ENCODE peak calls at places on chromosomes 2 and 18, in nine cellular contexts. O, Y, Z, C, W, M, A, T and U are unnamed samples.
A peak's percentile ranks its signal among the peaks of the same experiment; 100 is the strongest.

GRCh38 chr2:207472343-207473202 is 57.2 kb upstream of the CREB1 start:
- DNase-seq in O (no peak), Y (no peak), Z (peak; percentile 55), C (no peak), W (no peak), M (no peak), A (no peak), T (no peak), U (no peak)

GRCh38 chr2:143110759-143111428 is 18.3 kb upstream of the ARHGAP15 start:
- DNase-seq in O (peak; percentile 70), Y (peak; percentile 31), Z (peak; percentile 63), C (peak; percentile 74), W (no peak), M (peak; percentile 29), A (peak; percentile 86), T (peak; percentile 73), U (peak; percentile 23)

GRCh38 chr2:241234962-241235361 is 46.5 kb downstream of the ANO7 start:
- DNase-seq in O (no peak), Y (no peak), Z (no peak), C (no peak), W (no peak), M (no peak), A (no peak), T (no peak), U (no peak)

GRCh38 chr18:13175754-13176210 is 42.8 kb upstream of the LDLRAD4 start:
- DNase-seq in O (peak; percentile 52), Y (no peak), Z (no peak), C (no peak), W (no peak), M (no peak), A (no peak), T (no peak), U (no peak)

GRCh38 chr2:85266424-85267041 is 61.3 kb downstream of the TGOLN2 start:
- DNase-seq in O (peak; percentile 80), Y (peak; percentile 59), Z (peak; percentile 40), C (peak; percentile 57), W (peak; percentile 51), M (peak; percentile 11), A (peak; percentile 74), T (peak; percentile 38), U (peak; percentile 47)

GRCh38 chr2:13289310-13289709 is 572.6 kb downstream of the TRIB2 start:
- DNase-seq in O (no peak), Y (no peak), Z (no peak), C (no peak), W (no peak), M (no peak), A (no peak), T (no peak), U (no peak)

GRCh38 chr2:69493268-69493667 is 56.0 kb upstream of the NFU1 start:
- DNase-seq in O (no peak), Y (no peak), Z (no peak), C (no peak), W (no peak), M (peak; percentile 76), A (no peak), T (no peak), U (no peak)

GRCh38 chr2:86232373-86232784 is 33.1 kb downstream of the MRPL35 start:
- DNase-seq in O (no peak), Y (no peak), Z (no peak), C (no peak), W (no peak), M (no peak), A (no peak), T (no peak), U (no peak)

GRCh38 chr2:239870276-239870675 is 154.9 kb downstream of the NDUFA10 start:
- DNase-seq in O (no peak), Y (no peak), Z (no peak), C (no peak), W (no peak), M (no peak), A (no peak), T (no peak), U (no peak)

GRCh38 chr2:3223080-3223923 is 154.3 kb downstream of the EIPR1 start:
- DNase-seq in O (peak; percentile 97), Y (peak; percentile 42), Z (peak; percentile 79), C (no peak), W (peak; percentile 61), M (no peak), A (no peak), T (peak; percentile 53), U (peak; percentile 33)

GRCh38 chr2:3503046-3503445 is 16.3 kb downstream of the ADI1 start:
- DNase-seq in O (no peak), Y (no peak), Z (no peak), C (no peak), W (no peak), M (no peak), A (no peak), T (no peak), U (no peak)

GRCh38 chr2:176056411-176056810 is 27.4 kb downstream of the EVX2 start:
- DNase-seq in O (no peak), Y (no peak), Z (no peak), C (no peak), W (no peak), M (peak; percentile 92), A (no peak), T (no peak), U (no peak)

GRCh38 chr18:50802133-50802532 is 17.7 kb downstream of the MRO start:
- DNase-seq in O (no peak), Y (no peak), Z (no peak), C (no peak), W (no peak), M (no peak), A (no peak), T (no peak), U (no peak)

GRCh38 chr2:230130668-230131364 is 62.1 kb upstream of the SLC16A14 start:
- DNase-seq in O (no peak), Y (peak; percentile 88), Z (peak; percentile 80), C (no peak), W (no peak), M (no peak), A (peak; percentile 20), T (peak; percentile 86), U (no peak)

GRCh38 chr2:32360416-32360815 is 3.6 kb downstream of the BIRC6 start:
- DNase-seq in O (no peak), Y (no peak), Z (peak; percentile 66), C (no peak), W (no peak), M (no peak), A (no peak), T (peak; percentile 31), U (no peak)

GRCh38 chr2:161571051-161571429 is 53.2 kb upstream of the SLC4A10 start:
- DNase-seq in O (peak; percentile 26), Y (no peak), Z (no peak), C (no peak), W (no peak), M (no peak), A (no peak), T (no peak), U (no peak)

GRCh38 chr18:22179631-22180030 is 10.2 kb downstream of the GATA6 start:
- DNase-seq in O (no peak), Y (no peak), Z (no peak), C (no peak), W (no peak), M (no peak), A (no peak), T (no peak), U (no peak)

GRCh38 chr2:101341901-101342624 is 33.6 kb upstream of the RNF149 start:
- DNase-seq in O (peak; percentile 82), Y (peak; percentile 82), Z (peak; percentile 50), C (peak; percentile 56), W (peak; percentile 67), M (peak; percentile 26), A (peak; percentile 75), T (peak; percentile 72), U (peak; percentile 50)

GRCh38 chr18:23623040-23623439 is 36.7 kb upstream of the NPC1 start:
- DNase-seq in O (no peak), Y (no peak), Z (no peak), C (no peak), W (no peak), M (no peak), A (no peak), T (no peak), U (no peak)